ENCODE peak calls at places on chromosome 16, in ten cellular contexts. P, V, W, A, D, T, C, Y, M and F are unnamed samples.
A peak's percentile ranks its signal among the peaks of the same experiment; 100 is the strongest.

GRCh38 chr16:87956169-87956770 is 5.0 kb downstream of the BANP start:
- DNase-seq in P (no peak), V (peak; percentile 47), W (no peak), A (peak; percentile 69), D (peak; percentile 69), T (peak; percentile 32), C (no peak), Y (no peak), M (peak; percentile 71), F (no peak)

GRCh38 chr16:8937803-8938202 is 25.9 kb downstream of the USP7 start:
- DNase-seq in P (no peak), V (no peak), W (no peak), A (no peak), D (no peak), T (no peak), C (no peak), Y (no peak), M (no peak), F (no peak)

GRCh38 chr16:25785361-25785760 is 93.6 kb downstream of the HS3ST4 start:
- DNase-seq in P (no peak), V (no peak), W (no peak), A (no peak), D (no peak), T (no peak), C (no peak), Y (no peak), M (no peak), F (no peak)

GRCh38 chr16:28098959-28099945 is 35.7 kb upstream of the GSG1L start:
- DNase-seq in P (no peak), V (no peak), W (no peak), A (no peak), D (no peak), T (no peak), C (no peak), Y (no peak), M (peak; percentile 23), F (no peak)

GRCh38 chr16:58046936-58047335 is 21.4 kb downstream of the MMP15 start:
- DNase-seq in P (no peak), V (no peak), W (no peak), A (no peak), D (no peak), T (no peak), C (no peak), Y (no peak), M (no peak), F (no peak)

GRCh38 chr16:13919330-13919682 is 648 bp upstream of the ERCC4 start:
- DNase-seq in P (peak; percentile 62), V (no peak), W (no peak), A (no peak), D (no peak), T (peak; percentile 55), C (no peak), Y (no peak), M (no peak), F (peak; percentile 46)

GRCh38 chr16:66923247-66923851 is 2.0 kb downstream of the RRAD start:
- DNase-seq in P (peak; percentile 76), V (no peak), W (peak; percentile 67), A (no peak), D (no peak), T (no peak), C (no peak), Y (peak; percentile 63), M (no peak), F (no peak)

GRCh38 chr16:3027983-3028715 is 4.3 kb downstream of the THOC6 start:
- DNase-seq in P (peak; percentile 90), V (peak; percentile 56), W (peak; percentile 85), A (peak; percentile 87), D (peak; percentile 84), T (peak; percentile 32), C (no peak), Y (peak; percentile 96), M (peak; percentile 93), F (peak; percentile 80)

GRCh38 chr16:85380905-85381737 is 232.0 kb upstream of the GSE1 start:
- DNase-seq in P (no peak), V (no peak), W (no peak), A (no peak), D (no peak), T (no peak), C (no peak), Y (no peak), M (no peak), F (no peak)

GRCh38 chr16:82432261-82432660 is 194.5 kb upstream of the CDH13 start:
- DNase-seq in P (no peak), V (no peak), W (no peak), A (no peak), D (no peak), T (no peak), C (no peak), Y (no peak), M (no peak), F (peak; percentile 48)

GRCh38 chr16:23702951-23703350 is 10.1 kb downstream of the ERN2 start:
- DNase-seq in P (no peak), V (no peak), W (no peak), A (no peak), D (no peak), T (no peak), C (no peak), Y (no peak), M (no peak), F (no peak)

GRCh38 chr16:20904507-20905079 is 4.0 kb downstream of the LYRM1 start:
- DNase-seq in P (no peak), V (peak; percentile 72), W (no peak), A (peak; percentile 63), D (peak; percentile 43), T (peak; percentile 71), C (no peak), Y (no peak), M (no peak), F (no peak)

GRCh38 chr16:11302977-11303376 is 21.8 kb upstream of the PRM1 start:
- DNase-seq in P (no peak), V (no peak), W (no peak), A (no peak), D (no peak), T (no peak), C (no peak), Y (peak; percentile 10), M (no peak), F (no peak)